ENCODE peak calls at places on chromosomes 11 and 22, in seven cellular contexts. N, Y, V, K, U, M and C are unnamed samples.

GRCh38 chr11:82899191-82899820 is 924 bp downstream of the PRCP start:
- DNase-seq in N (no peak), Y (no peak), V (no peak), K (no peak), U (no peak), M (no peak), C (no peak)

GRCh38 chr22:42399315-42400271 is 32.6 kb downstream of the NFAM1 start:
- DNase-seq in N (peak), Y (peak), V (peak), K (no peak), U (peak), M (peak), C (no peak)

GRCh38 chr22:47324435-47324990 is 562.1 kb downstream of the TBC1D22A start:
- DNase-seq in N (no peak), Y (no peak), V (no peak), K (no peak), U (no peak), M (no peak), C (no peak)

GRCh38 chr11:34250732-34251639 is 106.8 kb downstream of the ABTB2 start:
- DNase-seq in N (no peak), Y (peak), V (peak), K (peak), U (peak), M (no peak), C (peak)

GRCh38 chr11:44285756-44286155 is 24.2 kb downstream of the ALX4 start:
- DNase-seq in N (no peak), Y (no peak), V (no peak), K (no peak), U (no peak), M (no peak), C (no peak)

GRCh38 chr11:127939000-127939399 is 648.4 kb downstream of the ETS1 start:
- DNase-seq in N (no peak), Y (no peak), V (no peak), K (peak), U (no peak), M (no peak), C (no peak)

GRCh38 chr11:1484716-1485503 is 1.7 kb downstream of the MOB2 start:
- DNase-seq in N (peak), Y (peak), V (no peak), K (no peak), U (peak), M (no peak), C (no peak)

GRCh38 chr22:26229910-26230309 is 60.6 kb downstream of the SEZ6L start:
- DNase-seq in N (no peak), Y (no peak), V (no peak), K (no peak), U (no peak), M (no peak), C (peak)

GRCh38 chr22:34801221-34801620 is 264.7 kb upstream of the ISX start:
- DNase-seq in N (peak), Y (no peak), V (no peak), K (no peak), U (no peak), M (no peak), C (no peak)

GRCh38 chr22:40216041-40216756 is 38.5 kb downstream of the TNRC6B start:
- DNase-seq in N (no peak), Y (no peak), V (peak), K (no peak), U (no peak), M (no peak), C (peak)

GRCh38 chr11:46386674-46387073 is 4.9 kb downstream of the CHRM4 start:
- DNase-seq in N (no peak), Y (no peak), V (no peak), K (peak), U (no peak), M (no peak), C (no peak)

GRCh38 chr22:37340331-37341262 is 58.3 kb downstream of the CYTH4 start:
- DNase-seq in N (no peak), Y (no peak), V (no peak), K (no peak), U (no peak), M (no peak), C (no peak)

GRCh38 chr22:17703811-17704210 is 65.3 kb downstream of the BCL2L13 start:
- DNase-seq in N (no peak), Y (no peak), V (no peak), K (no peak), U (no peak), M (no peak), C (no peak)

GRCh38 chr11:18731949-18732821 is 6.2 kb upstream of the IGSF22 start:
- DNase-seq in N (no peak), Y (peak), V (peak), K (peak), U (peak), M (no peak), C (no peak)

GRCh38 chr22:19719055-19719482 is 4.3 kb upstream of the GP1BB start:
- DNase-seq in N (no peak), Y (peak), V (no peak), K (no peak), U (peak), M (no peak), C (no peak)

GRCh38 chr11:26584818-26585217 is 12.8 kb upstream of the MUC15 start:
- DNase-seq in N (no peak), Y (no peak), V (no peak), K (peak), U (no peak), M (no peak), C (no peak)

GRCh38 chr11:29432719-29433325 is 584.0 kb downstream of the KCNA4 start:
- DNase-seq in N (no peak), Y (no peak), V (no peak), K (no peak), U (no peak), M (no peak), C (no peak)

GRCh38 chr22:31944700-31945477 is 554 bp downstream of the YWHAH start:
- DNase-seq in N (peak), Y (peak), V (peak), K (no peak), U (peak), M (peak), C (peak)

GRCh38 chr11:15179167-15179566 is 64.4 kb downstream of the INSC start:
- DNase-seq in N (no peak), Y (no peak), V (no peak), K (no peak), U (no peak), M (no peak), C (no peak)

GRCh38 chr11:36763187-36763586 is 165.2 kb upstream of the RAG2 start:
- DNase-seq in N (no peak), Y (no peak), V (no peak), K (no peak), U (no peak), M (no peak), C (no peak)

GRCh38 chr11:18408558-18409242 is 3.4 kb upstream of the LDHC start:
- DNase-seq in N (no peak), Y (no peak), V (no peak), K (no peak), U (no peak), M (no peak), C (no peak)

GRCh38 chr11:93737904-93738612 is 3.2 kb downstream of the TAF1D start:
- DNase-seq in N (no peak), Y (no peak), V (no peak), K (no peak), U (no peak), M (no peak), C (no peak)

GRCh38 chr22:44538071-44538470 is 40.0 kb upstream of the RTL6 start:
- DNase-seq in N (no peak), Y (no peak), V (no peak), K (peak), U (no peak), M (no peak), C (no peak)

GRCh38 chr22:45628508-45628907 is 43.1 kb upstream of the ATXN10 start:
- DNase-seq in N (no peak), Y (no peak), V (no peak), K (no peak), U (no peak), M (no peak), C (no peak)

GRCh38 chr11:8327761-8328192 is 64.1 kb upstream of the LMO1 start:
- DNase-seq in N (no peak), Y (no peak), V (no peak), K (no peak), U (no peak), M (no peak), C (no peak)

GRCh38 chr11:121249039-121249663 is 43.4 kb upstream of the SC5D start:
- DNase-seq in N (no peak), Y (no peak), V (no peak), K (no peak), U (no peak), M (no peak), C (no peak)

GRCh38 chr22:37752189-37753061 is 55.3 kb upstream of the GCAT start:
- DNase-seq in N (peak), Y (peak), V (peak), K (peak), U (peak), M (peak), C (peak)

GRCh38 chr11:14242733-14243132 is 116.2 kb downstream of the RRAS2 start:
- DNase-seq in N (no peak), Y (no peak), V (no peak), K (no peak), U (no peak), M (no peak), C (no peak)

GRCh38 chr11:108887436-108888238 is 222.8 kb downstream of the DDX10 start:
- DNase-seq in N (no peak), Y (no peak), V (no peak), K (no peak), U (no peak), M (no peak), C (no peak)

GRCh38 chr22:19430890-19431541 is 517 bp downstream of the HIRA start:
- DNase-seq in N (peak), Y (peak), V (peak), K (peak), U (peak), M (peak), C (no peak)

GRCh38 chr11:65437436-65438227 is 15.0 kb downstream of the NEAT1 start:
- DNase-seq in N (no peak), Y (no peak), V (peak), K (no peak), U (no peak), M (no peak), C (peak)

GRCh38 chr11:22151795-22152194 is 41.1 kb upstream of the ANO5 start:
- DNase-seq in N (no peak), Y (no peak), V (no peak), K (no peak), U (no peak), M (no peak), C (no peak)

GRCh38 chr11:61918251-61919112 is 1.1 kb upstream of the RAB3IL1 start:
- DNase-seq in N (peak), Y (peak), V (no peak), K (no peak), U (no peak), M (no peak), C (peak)

GRCh38 chr11:134045799-134046635 is 22.9 kb upstream of the JAM3 start:
- DNase-seq in N (no peak), Y (peak), V (no peak), K (no peak), U (peak), M (no peak), C (no peak)

GRCh38 chr22:38201718-38202436 is at the start of gene MAFF:
- DNase-seq in N (peak), Y (peak), V (peak), K (peak), U (peak), M (peak), C (peak)

GRCh38 chr22:16970446-16970845 is 37.6 kb downstream of the GAB4 start:
- DNase-seq in N (no peak), Y (no peak), V (no peak), K (no peak), U (no peak), M (peak), C (no peak)

GRCh38 chr11:2583605-2583958 is 116.2 kb downstream of the KCNQ1OT1 start:
- DNase-seq in N (peak), Y (peak), V (peak), K (no peak), U (no peak), M (no peak), C (no peak)

GRCh38 chr11:9914064-9914463 is 250.2 kb downstream of the SWAP70 start:
- DNase-seq in N (no peak), Y (no peak), V (no peak), K (no peak), U (no peak), M (no peak), C (no peak)

GRCh38 chr11:20088368-20089260 is 71.7 kb downstream of the DBX1 start:
- DNase-seq in N (no peak), Y (no peak), V (no peak), K (no peak), U (no peak), M (no peak), C (no peak)

GRCh38 chr11:23772081-23772480 is 724.8 kb upstream of the LUZP2 start:
- DNase-seq in N (no peak), Y (no peak), V (no peak), K (no peak), U (no peak), M (no peak), C (no peak)
- H3K4me3 ChIP-seq in N (no peak), Y (no peak), V (no peak), K (no peak), U (no peak), M (no peak), C (no peak)

GRCh38 chr11:68460741-68461283 is at the start of gene PPP6R3:
- DNase-seq in N (no peak), Y (no peak), V (no peak), K (no peak), U (no peak), M (no peak), C (no peak)

GRCh38 chr11:68461284-68461861 is 821 bp downstream of the PPP6R3 start:
- DNase-seq in N (no peak), Y (no peak), V (no peak), K (peak), U (no peak), M (no peak), C (no peak)

GRCh38 chr11:68457214-68457897 is 3.2 kb upstream of the PPP6R3 start:
- DNase-seq in N (peak), Y (no peak), V (no peak), K (no peak), U (no peak), M (no peak), C (no peak)

GRCh38 chr11:68457898-68458249 is 2.7 kb upstream of the PPP6R3 start:
- DNase-seq in N (peak), Y (no peak), V (no peak), K (no peak), U (no peak), M (no peak), C (no peak)

DNA sequence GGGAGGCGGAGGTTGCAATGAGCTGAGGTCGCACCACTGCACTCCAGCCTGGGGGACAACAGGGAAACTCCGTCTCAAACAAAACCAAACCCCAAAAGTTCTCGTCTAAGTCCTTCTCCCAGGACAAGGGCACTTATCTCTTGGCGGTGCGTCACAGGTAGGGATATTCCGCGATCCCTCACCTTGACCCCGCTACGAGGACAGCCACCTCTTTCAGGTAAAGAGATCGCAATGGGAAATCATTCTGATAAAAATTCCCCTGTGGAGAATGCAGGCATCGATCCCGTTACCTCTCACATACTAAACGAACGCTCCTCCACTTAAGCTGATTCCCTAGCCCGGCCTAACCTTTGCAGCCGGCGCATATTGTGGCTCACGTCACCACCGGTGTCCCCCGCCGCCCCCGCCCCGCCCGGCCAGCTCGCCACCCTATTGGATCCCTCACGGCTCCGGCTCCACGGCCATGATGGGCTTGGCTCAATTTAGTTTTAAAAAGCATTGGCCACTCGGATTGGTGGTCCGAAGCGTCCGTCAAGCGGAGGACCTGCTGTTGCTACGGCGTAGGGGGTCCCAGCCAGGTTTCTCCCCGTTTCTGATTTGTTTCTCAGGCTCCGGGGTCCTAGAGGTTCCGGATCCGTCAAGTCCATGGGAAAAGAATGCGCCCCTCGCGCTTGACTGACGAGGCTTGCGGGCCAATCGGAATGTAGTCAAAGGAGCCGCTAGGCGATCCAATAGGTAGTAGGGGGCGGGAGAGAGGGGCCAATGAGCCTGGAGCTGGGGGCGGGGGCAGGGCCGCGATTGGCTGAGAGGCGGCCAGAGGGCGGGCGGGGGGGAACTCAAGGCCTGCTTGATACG is 439 bp upstream of the PPP6R3 start:
- DNase-seq in N (peak), Y (peak), V (peak), K (peak), U (peak), M (peak), C (peak)
- TF ChIP-seq CTCF in N (no peak), Y (no peak), V (no peak), K (no peak), U (no peak), M (no peak), C (no peak)

DNA sequence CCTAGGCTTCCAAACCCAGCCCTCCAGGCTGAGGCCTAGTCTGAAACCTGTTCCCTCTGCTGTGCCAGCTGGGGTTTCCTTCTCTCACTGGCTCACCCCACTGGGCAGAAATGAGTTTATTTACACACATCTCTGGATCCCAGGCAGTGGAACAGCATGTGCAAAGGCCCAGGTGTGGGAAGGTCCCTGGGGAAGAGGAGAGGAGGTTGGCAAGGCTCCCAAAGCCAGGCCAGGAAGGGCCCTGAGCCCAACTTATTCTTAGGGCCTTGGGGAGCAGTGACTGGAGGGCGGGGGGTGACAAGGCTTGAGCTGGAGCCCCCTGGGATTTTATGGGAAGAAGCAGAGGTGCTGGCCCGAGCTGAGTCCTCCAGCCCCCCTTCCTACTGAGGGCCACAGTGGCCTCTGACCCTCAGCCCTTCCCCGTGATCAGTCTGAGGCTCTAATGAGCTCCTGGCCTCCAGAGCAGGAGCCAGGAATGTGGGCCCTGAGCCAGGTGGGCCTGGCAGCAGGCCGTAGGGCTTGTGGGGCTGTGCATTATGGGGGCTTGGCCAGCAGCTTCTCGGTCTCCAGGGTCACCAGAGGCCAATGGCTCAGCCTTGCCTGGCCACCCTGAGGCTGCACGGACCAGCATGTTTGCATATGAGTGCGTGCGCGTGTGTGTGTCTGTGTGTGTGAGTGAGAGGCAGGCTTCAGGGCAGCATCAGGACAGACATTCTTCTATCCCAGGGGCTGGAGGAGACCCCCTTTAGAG is 2.9 kb downstream of the MYO7A start:
- DNase-seq in N (peak), Y (peak), V (peak), K (peak), U (peak), M (no peak), C (no peak)
- H3K27ac ChIP-seq in N (peak), Y (peak), V (no peak), K (no peak), U (no peak), M (no peak), C (no peak)

GRCh38 chr11:67240575-67241389 is 25.5 kb upstream of the GRK2 start:
- DNase-seq in N (peak), Y (peak), V (peak), K (peak), U (peak), M (peak), C (peak)

GRCh38 chr11:67238894-67239794 is 27.1 kb upstream of the GRK2 start:
- DNase-seq in N (no peak), Y (no peak), V (no peak), K (no peak), U (no peak), M (no peak), C (no peak)

GRCh38 chr11:67239795-67240574 is 26.3 kb upstream of the GRK2 start:
- DNase-seq in N (peak), Y (peak), V (peak), K (peak), U (peak), M (peak), C (peak)

GRCh38 chr11:67245046-67245445 is 21.2 kb upstream of the GRK2 start:
- DNase-seq in N (no peak), Y (no peak), V (no peak), K (no peak), U (no peak), M (no peak), C (no peak)

GRCh38 chr11:67242548-67242947 is 23.7 kb upstream of the GRK2 start:
- DNase-seq in N (no peak), Y (no peak), V (no peak), K (no peak), U (no peak), M (no peak), C (no peak)
- H3K4me3 ChIP-seq in N (peak), Y (peak), V (peak), K (peak), U (peak), M (no peak), C (peak)